ENCODE peak calls at places on chromosomes 16 and 17, in seven cellular contexts. L is HEK293T, C is fibroblast of lung, O is NCI-H1436, P is Karpas-422, K is cardiac fibroblast, T is ELR. A is an unnamed sample.

GRCh38 chr17:67759355-67760171 is 41.8 kb downstream of the NOL11 start:
- DNase-seq in L (no peak), C (peak; percentile 78), O (no peak), P (no peak), K (peak; percentile 36), T (no peak), A (no peak)

GRCh38 chr17:82212331-82213250 is at the start of gene CCDC57:
- DNase-seq in L (peak; percentile 94), C (peak; percentile 76), O (peak; percentile 51), P (peak; percentile 93), K (peak; percentile 79), T (peak; percentile 89), A (no peak)

GRCh38 chr16:35200662-35201061 is 1741.2 kb downstream of the TP53TG3F start:
- DNase-seq in L (no peak), C (no peak), O (no peak), P (no peak), K (no peak), T (no peak), A (no peak)

GRCh38 chr16:88393034-88393433 is 10.3 kb downstream of the ZNF469 start:
- DNase-seq in L (no peak), C (no peak), O (no peak), P (no peak), K (no peak), T (no peak), A (no peak)

GRCh38 chr16:89581861-89582563 is 6.5 kb downstream of the CPNE7 start:
- DNase-seq in L (no peak), C (peak; percentile 93), O (no peak), P (no peak), K (peak; percentile 82), T (peak; percentile 72), A (no peak)

GRCh38 chr17:12395733-12396354 is 269.8 kb upstream of the MYOCD start:
- DNase-seq in L (peak; percentile 59), C (no peak), O (no peak), P (peak; percentile 67), K (peak; percentile 47), T (peak; percentile 48), A (peak; percentile 6)

GRCh38 chr16:78099372-78100161 is at the start of gene WWOX:
- DNase-seq in L (peak; percentile 90), C (peak; percentile 99), O (peak; percentile 97), P (peak; percentile 99), K (peak; percentile 99), T (peak; percentile 95), A (peak; percentile 93)

GRCh38 chr17:44775136-44775837 is 16.5 kb downstream of the ADAM11 start:
- DNase-seq in L (peak; percentile 99), C (peak; percentile 96), O (peak; percentile 100), P (peak; percentile 100), K (peak; percentile 98), T (peak; percentile 100), A (peak; percentile 97)

GRCh38 chr17:71055128-71055527 is 885.8 kb downstream of the KCNJ2 start:
- DNase-seq in L (no peak), C (peak; percentile 66), O (no peak), P (no peak), K (peak; percentile 32), T (peak; percentile 51), A (no peak)

GRCh38 chr17:36934759-36935630 is 2.3 kb upstream of the LHX1 start:
- DNase-seq in L (peak; percentile 43), C (no peak), O (peak; percentile 38), P (no peak), K (no peak), T (no peak), A (peak; percentile 20)

GRCh38 chr17:40515011-40515410 is 13.6 kb upstream of the TNS4 start:
- DNase-seq in L (no peak), C (no peak), O (no peak), P (no peak), K (no peak), T (no peak), A (no peak)

GRCh38 chr17:70048020-70048419 is 27.0 kb upstream of the KCNJ16 start:
- DNase-seq in L (no peak), C (no peak), O (no peak), P (no peak), K (no peak), T (no peak), A (no peak)

A was measured in NCI-H1694.